ENCODE peak calls at places on chromosomes 4 and X, in six cellular contexts. One of them, this sample, is unnamed.

GRCh38 chr4:181643466-181643865 is 599.7 kb upstream of the TENM3 start:
- DNase-seq in NCI-H1694 treated with DMSO at 0.1 percent for 48 hours: no peak
- DNase-seq in spleen: no peak
- DNase-seq in mesendoderm: no peak
- DNase-seq in naive thymus-derived CD8-positive, alpha-beta T cell: no peak
- DNase-seq in nucleus accumbens: no peak
- DNase-seq in this sample: no peak

GRCh38 chr4:6658635-6659075 is 18.2 kb downstream of the MRFAP1 start:
- DNase-seq in NCI-H1694 treated with DMSO at 0.1 percent for 48 hours: no peak
- DNase-seq in spleen: peak
- DNase-seq in mesendoderm: no peak
- DNase-seq in nucleus accumbens: no peak
- DNase-seq in naive thymus-derived CD8-positive, alpha-beta T cell: peak
- DNase-seq in this sample: no peak

GRCh38 chr4:3792813-3793212 is 26.6 kb downstream of the ADRA2C start:
- DNase-seq in naive thymus-derived CD8-positive, alpha-beta T cell: no peak
- DNase-seq in spleen: no peak
- DNase-seq in NCI-H1694 treated with DMSO at 0.1 percent for 48 hours: peak
- DNase-seq in nucleus accumbens: no peak
- DNase-seq in mesendoderm: peak
- DNase-seq in this sample: no peak

GRCh38 chr4:2943364-2944090 is 19.7 kb downstream of the NOP14 start:
- DNase-seq in spleen: peak
- DNase-seq in NCI-H1694 treated with DMSO at 0.1 percent for 48 hours: no peak
- DNase-seq in naive thymus-derived CD8-positive, alpha-beta T cell: no peak
- DNase-seq in mesendoderm: no peak
- DNase-seq in nucleus accumbens: no peak
- DNase-seq in this sample: no peak

GRCh38 chr4:1291091-1291490 is 1.4 kb downstream of the MAEA start:
- DNase-seq in naive thymus-derived CD8-positive, alpha-beta T cell: no peak
- DNase-seq in nucleus accumbens: no peak
- DNase-seq in spleen: peak
- DNase-seq in mesendoderm: no peak
- DNase-seq in NCI-H1694 treated with DMSO at 0.1 percent for 48 hours: no peak
- DNase-seq in this sample: no peak

GRCh38 chr4:1720163-1720983 is 750 bp downstream of the TMEM129 start:
- DNase-seq in nucleus accumbens: peak
- DNase-seq in naive thymus-derived CD8-positive, alpha-beta T cell: peak
- DNase-seq in NCI-H1694 treated with DMSO at 0.1 percent for 48 hours: no peak
- DNase-seq in spleen: peak
- DNase-seq in mesendoderm: peak
- DNase-seq in this sample: peak

GRCh38 chrX:100731441-100732281 is at the start of gene SYTL4:
- DNase-seq in spleen: peak
- DNase-seq in naive thymus-derived CD8-positive, alpha-beta T cell: no peak
- DNase-seq in NCI-H1694 treated with DMSO at 0.1 percent for 48 hours: no peak
- DNase-seq in nucleus accumbens: no peak
- DNase-seq in mesendoderm: peak
- DNase-seq in this sample: no peak

GRCh38 chr4:150903603-150904002 is 111.5 kb downstream of the LRBA start:
- DNase-seq in nucleus accumbens: no peak
- DNase-seq in NCI-H1694 treated with DMSO at 0.1 percent for 48 hours: no peak
- DNase-seq in mesendoderm: no peak
- DNase-seq in naive thymus-derived CD8-positive, alpha-beta T cell: no peak
- DNase-seq in spleen: no peak
- DNase-seq in this sample: no peak

GRCh38 chr4:13476915-13477314 is 7.2 kb downstream of the RAB28 start:
- DNase-seq in nucleus accumbens: no peak
- DNase-seq in naive thymus-derived CD8-positive, alpha-beta T cell: no peak
- DNase-seq in NCI-H1694 treated with DMSO at 0.1 percent for 48 hours: no peak
- DNase-seq in spleen: no peak
- DNase-seq in mesendoderm: no peak
- DNase-seq in this sample: peak

GRCh38 chr4:154559141-154559841 is 3.5 kb upstream of the FGB start:
- DNase-seq in naive thymus-derived CD8-positive, alpha-beta T cell: no peak
- DNase-seq in NCI-H1694 treated with DMSO at 0.1 percent for 48 hours: no peak
- DNase-seq in spleen: no peak
- DNase-seq in nucleus accumbens: no peak
- DNase-seq in mesendoderm: peak
- DNase-seq in this sample: peak

GRCh38 chr4:3047464-3048286 is 26.7 kb downstream of the HTT-AS start:
- DNase-seq in naive thymus-derived CD8-positive, alpha-beta T cell: peak
- DNase-seq in NCI-H1694 treated with DMSO at 0.1 percent for 48 hours: no peak
- DNase-seq in spleen: peak
- DNase-seq in mesendoderm: peak
- DNase-seq in nucleus accumbens: peak
- DNase-seq in this sample: peak

GRCh38 chr4:159328766-159329165 is 225.9 kb downstream of the RAPGEF2 start:
- DNase-seq in NCI-H1694 treated with DMSO at 0.1 percent for 48 hours: no peak
- DNase-seq in nucleus accumbens: no peak
- DNase-seq in naive thymus-derived CD8-positive, alpha-beta T cell: no peak
- DNase-seq in mesendoderm: no peak
- DNase-seq in spleen: no peak
- DNase-seq in this sample: no peak

GRCh38 chrX:14080031-14080430 is 50.3 kb upstream of the GEMIN8 start:
- DNase-seq in nucleus accumbens: no peak
- DNase-seq in mesendoderm: no peak
- DNase-seq in spleen: no peak
- DNase-seq in naive thymus-derived CD8-positive, alpha-beta T cell: no peak
- DNase-seq in NCI-H1694 treated with DMSO at 0.1 percent for 48 hours: no peak
- DNase-seq in this sample: no peak

GRCh38 chrX:50877310-50877709 is 33.2 kb upstream of the BMP15 start:
- DNase-seq in nucleus accumbens: no peak
- DNase-seq in spleen: no peak
- DNase-seq in naive thymus-derived CD8-positive, alpha-beta T cell: no peak
- DNase-seq in NCI-H1694 treated with DMSO at 0.1 percent for 48 hours: no peak
- DNase-seq in mesendoderm: no peak
- DNase-seq in this sample: no peak

GRCh38 chr4:156547439-156547838 is 424.2 kb downstream of the PDGFC start:
- DNase-seq in nucleus accumbens: no peak
- DNase-seq in NCI-H1694 treated with DMSO at 0.1 percent for 48 hours: no peak
- DNase-seq in naive thymus-derived CD8-positive, alpha-beta T cell: no peak
- DNase-seq in spleen: no peak
- DNase-seq in mesendoderm: no peak
- DNase-seq in this sample: no peak

GRCh38 chr4:26248647-26249046 is 72.2 kb upstream of the RBPJ start:
- DNase-seq in naive thymus-derived CD8-positive, alpha-beta T cell: no peak
- DNase-seq in spleen: no peak
- DNase-seq in mesendoderm: no peak
- DNase-seq in NCI-H1694 treated with DMSO at 0.1 percent for 48 hours: peak
- DNase-seq in nucleus accumbens: no peak
- DNase-seq in this sample: no peak

GRCh38 chr4:120009731-120010130 is 56.9 kb downstream of the MAD2L1 start:
- DNase-seq in naive thymus-derived CD8-positive, alpha-beta T cell: no peak
- DNase-seq in spleen: no peak
- DNase-seq in NCI-H1694 treated with DMSO at 0.1 percent for 48 hours: no peak
- DNase-seq in nucleus accumbens: no peak
- DNase-seq in mesendoderm: no peak
- DNase-seq in this sample: no peak

GRCh38 chr4:73844352-73844751 is 7.9 kb downstream of the CXCL6 start:
- DNase-seq in spleen: no peak
- DNase-seq in naive thymus-derived CD8-positive, alpha-beta T cell: no peak
- DNase-seq in mesendoderm: peak
- DNase-seq in NCI-H1694 treated with DMSO at 0.1 percent for 48 hours: no peak
- DNase-seq in nucleus accumbens: no peak
- DNase-seq in this sample: no peak

GRCh38 chr4:89838005-89838404 is 1.0 kb upstream of the SNCA start:
- DNase-seq in mesendoderm: peak
- DNase-seq in nucleus accumbens: no peak
- DNase-seq in NCI-H1694 treated with DMSO at 0.1 percent for 48 hours: peak
- DNase-seq in naive thymus-derived CD8-positive, alpha-beta T cell: no peak
- DNase-seq in spleen: no peak
- DNase-seq in this sample: no peak

GRCh38 chrX:25941559-25942250 is 196.4 kb upstream of the MAGEB18 start:
- DNase-seq in spleen: no peak
- DNase-seq in mesendoderm: no peak
- DNase-seq in NCI-H1694 treated with DMSO at 0.1 percent for 48 hours: no peak
- DNase-seq in nucleus accumbens: no peak
- DNase-seq in naive thymus-derived CD8-positive, alpha-beta T cell: no peak
- DNase-seq in this sample: no peak

GRCh38 chr4:7430368-7430964 is 4.3 kb downstream of the PSAPL1 start:
- DNase-seq in spleen: peak
- DNase-seq in nucleus accumbens: no peak
- DNase-seq in NCI-H1694 treated with DMSO at 0.1 percent for 48 hours: no peak
- DNase-seq in naive thymus-derived CD8-positive, alpha-beta T cell: no peak
- DNase-seq in mesendoderm: peak
- DNase-seq in this sample: no peak

GRCh38 chr4:77215107-77215506 is 58.1 kb downstream of the CCNG2 start:
- DNase-seq in nucleus accumbens: no peak
- DNase-seq in naive thymus-derived CD8-positive, alpha-beta T cell: no peak
- DNase-seq in NCI-H1694 treated with DMSO at 0.1 percent for 48 hours: no peak
- DNase-seq in mesendoderm: no peak
- DNase-seq in spleen: no peak
- DNase-seq in this sample: no peak

GRCh38 chr4:150773729-150774449 is 191.9 kb downstream of the MAB21L2 start:
- DNase-seq in nucleus accumbens: no peak
- DNase-seq in NCI-H1694 treated with DMSO at 0.1 percent for 48 hours: no peak
- DNase-seq in naive thymus-derived CD8-positive, alpha-beta T cell: no peak
- DNase-seq in spleen: no peak
- DNase-seq in mesendoderm: peak
- DNase-seq in this sample: no peak

GRCh38 chrX:31608651-31609050 is 536.8 kb upstream of the FTHL17 start:
- DNase-seq in NCI-H1694 treated with DMSO at 0.1 percent for 48 hours: no peak
- DNase-seq in spleen: no peak
- DNase-seq in mesendoderm: peak
- DNase-seq in naive thymus-derived CD8-positive, alpha-beta T cell: no peak
- DNase-seq in nucleus accumbens: no peak
- DNase-seq in this sample: no peak

GRCh38 chr4:5186584-5187170 is 135.4 kb downstream of the STK32B start:
- DNase-seq in nucleus accumbens: no peak
- DNase-seq in NCI-H1694 treated with DMSO at 0.1 percent for 48 hours: no peak
- DNase-seq in naive thymus-derived CD8-positive, alpha-beta T cell: no peak
- DNase-seq in spleen: peak
- DNase-seq in mesendoderm: no peak
- DNase-seq in this sample: no peak

GRCh38 chr4:107279729-107280128 is 243.6 kb upstream of the DKK2 start:
- DNase-seq in nucleus accumbens: no peak
- DNase-seq in NCI-H1694 treated with DMSO at 0.1 percent for 48 hours: no peak
- DNase-seq in naive thymus-derived CD8-positive, alpha-beta T cell: no peak
- DNase-seq in spleen: no peak
- DNase-seq in mesendoderm: peak
- DNase-seq in this sample: no peak

GRCh38 chr4:6050551-6050950 is 32.3 kb upstream of the C4orf50 start:
- DNase-seq in naive thymus-derived CD8-positive, alpha-beta T cell: no peak
- DNase-seq in nucleus accumbens: no peak
- DNase-seq in spleen: no peak
- DNase-seq in NCI-H1694 treated with DMSO at 0.1 percent for 48 hours: no peak
- DNase-seq in mesendoderm: no peak
- DNase-seq in this sample: no peak

GRCh38 chr4:150242820-150243458 is 164.7 kb downstream of the DCLK2 start:
- DNase-seq in spleen: no peak
- DNase-seq in NCI-H1694 treated with DMSO at 0.1 percent for 48 hours: peak
- DNase-seq in naive thymus-derived CD8-positive, alpha-beta T cell: no peak
- DNase-seq in nucleus accumbens: no peak
- DNase-seq in mesendoderm: peak
- DNase-seq in this sample: peak

GRCh38 chr4:78669453-78669852 is 106.7 kb upstream of the BMP2K start:
- DNase-seq in naive thymus-derived CD8-positive, alpha-beta T cell: no peak
- DNase-seq in nucleus accumbens: no peak
- DNase-seq in spleen: no peak
- DNase-seq in mesendoderm: peak
- DNase-seq in NCI-H1694 treated with DMSO at 0.1 percent for 48 hours: no peak
- DNase-seq in this sample: no peak

GRCh38 chr4:129335263-129335662 is 239.3 kb downstream of the C4orf33 start:
- DNase-seq in nucleus accumbens: no peak
- DNase-seq in naive thymus-derived CD8-positive, alpha-beta T cell: no peak
- DNase-seq in mesendoderm: no peak
- DNase-seq in NCI-H1694 treated with DMSO at 0.1 percent for 48 hours: peak
- DNase-seq in spleen: no peak
- DNase-seq in this sample: no peak

GRCh38 chr4:166091146-166091545 is 218.1 kb downstream of the TLL1 start:
- DNase-seq in spleen: no peak
- DNase-seq in nucleus accumbens: no peak
- DNase-seq in naive thymus-derived CD8-positive, alpha-beta T cell: no peak
- DNase-seq in NCI-H1694 treated with DMSO at 0.1 percent for 48 hours: no peak
- DNase-seq in mesendoderm: no peak
- DNase-seq in this sample: no peak

GRCh38 chr4:41932988-41933387 is 2.2 kb upstream of the TMEM33 start:
- DNase-seq in nucleus accumbens: no peak
- DNase-seq in naive thymus-derived CD8-positive, alpha-beta T cell: no peak
- DNase-seq in mesendoderm: no peak
- DNase-seq in NCI-H1694 treated with DMSO at 0.1 percent for 48 hours: no peak
- DNase-seq in spleen: no peak
- DNase-seq in this sample: no peak

GRCh38 chr4:88341227-88342192 is 37.1 kb upstream of the HERC6 start:
- DNase-seq in nucleus accumbens: no peak
- DNase-seq in naive thymus-derived CD8-positive, alpha-beta T cell: no peak
- DNase-seq in mesendoderm: no peak
- DNase-seq in NCI-H1694 treated with DMSO at 0.1 percent for 48 hours: no peak
- DNase-seq in spleen: no peak
- DNase-seq in this sample: no peak

GRCh38 chr4:108272046-108272445 is 103.3 kb upstream of the LEF1 start:
- DNase-seq in spleen: no peak
- DNase-seq in naive thymus-derived CD8-positive, alpha-beta T cell: no peak
- DNase-seq in nucleus accumbens: no peak
- DNase-seq in NCI-H1694 treated with DMSO at 0.1 percent for 48 hours: no peak
- DNase-seq in mesendoderm: no peak
- DNase-seq in this sample: no peak

This sample was measured in MM.1S.